ENCODE peak calls at places on chromosome 4, in eight cellular contexts. G is iPS DF 19.7; N is stromal cell of bone marrow; I is H9; F is T-helper 1 cell; V is activated CD4-positive, alpha-beta T cell treated with anti-CD3 and anti-CD28 coated beads for 36 hours; K is NCI-H748 treated with DMSO at 0.1 percent for 48 hours; M is BJ. A is an unnamed sample.

GRCh38 chr4:23680616-23681518 is 209.0 kb downstream of the PPARGC1A start:
- DNase-seq in G (no peak), N (peak), I (no peak), F (no peak), V (no peak), K (no peak), M (no peak), A (no peak)

GRCh38 chr4:38322709-38323108 is 341.3 kb upstream of the KLF3 start:
- DNase-seq in G (no peak), N (peak), I (no peak), F (no peak), V (no peak), K (no peak), M (peak), A (peak)

GRCh38 chr4:159071178-159071968 is 31.5 kb upstream of the RAPGEF2 start:
- DNase-seq in G (peak), N (peak), I (peak), F (no peak), V (no peak), K (no peak), M (no peak), A (peak)

GRCh38 chr4:71857713-71858451 is 74.0 kb upstream of the GC start:
- DNase-seq in G (peak), N (no peak), I (peak), F (no peak), V (no peak), K (no peak), M (no peak), A (no peak)

GRCh38 chr4:126448093-126448820 is 1133.5 kb downstream of the FAT4 start:
- DNase-seq in G (no peak), N (no peak), I (no peak), F (no peak), V (no peak), K (no peak), M (peak), A (no peak)

GRCh38 chr4:79913581-79913980 is 159.4 kb downstream of the ANTXR2 start:
- DNase-seq in G (no peak), N (peak), I (no peak), F (no peak), V (peak), K (no peak), M (no peak), A (peak)

GRCh38 chr4:20829958-20830357 is 129.7 kb downstream of the PACRGL start:
- DNase-seq in G (no peak), N (no peak), I (no peak), F (no peak), V (no peak), K (no peak), M (no peak), A (no peak)

GRCh38 chr4:147994076-147994475 is 262.2 kb downstream of the ARHGAP10 start:
- DNase-seq in G (no peak), N (peak), I (no peak), F (no peak), V (no peak), K (no peak), M (no peak), A (no peak)

GRCh38 chr4:139245590-139245989 is 34.4 kb downstream of the MGARP start:
- DNase-seq in G (no peak), N (no peak), I (no peak), F (no peak), V (no peak), K (no peak), M (no peak), A (no peak)

GRCh38 chr4:159504634-159505033 is 401.8 kb downstream of the RAPGEF2 start:
- DNase-seq in G (no peak), N (no peak), I (no peak), F (no peak), V (no peak), K (no peak), M (no peak), A (no peak)

GRCh38 chr4:7384003-7384928 is 50.5 kb downstream of the PSAPL1 start:
- DNase-seq in G (no peak), N (no peak), I (peak), F (no peak), V (no peak), K (no peak), M (no peak), A (no peak)

A was measured in hepatic stellate cell.